ENCODE peak calls at places on chromosomes 5 and 9, in nine cellular contexts. B, U, A, T, X, C, W, V and Z are unnamed samples.
A peak's percentile ranks its signal among the peaks of the same experiment; 100 is the strongest.

GRCh38 chr9:125538092-125538473 is 168.9 kb downstream of the MAPKAP1 start:
- DNase-seq in X (peak; percentile 84), U (no peak), T (peak; percentile 92), W (no peak), A (no peak), V (peak; percentile 95), C (peak; percentile 86), B (peak; percentile 96), Z (peak; percentile 93)

GRCh38 chr9:135399000-135399649 is 80.5 kb upstream of the PPP1R26 start:
- DNase-seq in C (no peak), W (no peak), X (no peak), V (no peak), A (no peak), U (no peak), B (no peak), T (no peak), Z (no peak)

GRCh38 chr5:42927730-42928129 is 112.4 kb downstream of the ANXA2R start:
- DNase-seq in B (no peak), T (no peak), A (no peak), X (no peak), W (no peak), V (no peak), U (no peak), C (no peak), Z (no peak)

GRCh38 chr5:143592648-143593047 is 189.2 kb upstream of the NR3C1 start:
- DNase-seq in A (peak; percentile 83), U (peak; percentile 87), C (peak; percentile 59), T (no peak), B (peak; percentile 48), X (peak; percentile 42), V (peak; percentile 64), W (no peak), Z (no peak)

GRCh38 chr5:118578093-118578492 is 410.3 kb downstream of the DTWD2 start:
- DNase-seq in C (no peak), V (no peak), A (no peak), W (no peak), T (no peak), X (no peak), B (peak; percentile 8), U (no peak), Z (no peak)

GRCh38 chr5:9888517-9888916 is 258.4 kb upstream of the TAS2R1 start:
- DNase-seq in U (no peak), X (no peak), V (peak; percentile 96), A (no peak), B (peak; percentile 91), W (no peak), C (peak; percentile 92), T (peak; percentile 43), Z (peak; percentile 74)

GRCh38 chr5:78286288-78286687 is 8.2 kb downstream of the AP3B1 start:
- DNase-seq in V (no peak), U (no peak), C (no peak), W (no peak), B (no peak), X (no peak), A (no peak), T (no peak), Z (no peak)

GRCh38 chr5:135008556-135008955 is 25.5 kb downstream of the PITX1 start:
- DNase-seq in A (no peak), V (no peak), T (no peak), X (no peak), W (no peak), C (no peak), U (no peak), B (no peak), Z (no peak)

GRCh38 chr5:1118738-1119137 is 6.9 kb upstream of the SLC12A7 start:
- DNase-seq in W (no peak), C (no peak), A (peak; percentile 43), X (no peak), V (no peak), B (no peak), U (no peak), T (no peak), Z (no peak)

GRCh38 chr5:177349762-177350161 is 1.7 kb downstream of the LMAN2 start:
- DNase-seq in A (no peak), X (no peak), T (no peak), C (no peak), V (no peak), W (no peak), U (no peak), B (no peak), Z (no peak)

GRCh38 chr5:177351392-177352329 is at the start of gene LMAN2:
- DNase-seq in V (peak; percentile 96), W (peak; percentile 96), B (peak; percentile 98), C (peak; percentile 97), U (peak; percentile 98), X (peak; percentile 97), T (peak; percentile 97), A (peak; percentile 96), Z (peak; percentile 98)

GRCh38 chr5:177350776-177351391 is 584 bp downstream of the LMAN2 start:
- DNase-seq in X (no peak), T (no peak), A (no peak), U (no peak), C (no peak), B (peak; percentile 35), W (no peak), V (no peak), Z (peak; percentile 21)

GRCh38 chr5:177347699-177348098 is 3.8 kb downstream of the LMAN2 start:
- DNase-seq in U (no peak), X (no peak), T (no peak), C (no peak), B (no peak), A (no peak), V (no peak), W (no peak), Z (no peak)

DNA sequence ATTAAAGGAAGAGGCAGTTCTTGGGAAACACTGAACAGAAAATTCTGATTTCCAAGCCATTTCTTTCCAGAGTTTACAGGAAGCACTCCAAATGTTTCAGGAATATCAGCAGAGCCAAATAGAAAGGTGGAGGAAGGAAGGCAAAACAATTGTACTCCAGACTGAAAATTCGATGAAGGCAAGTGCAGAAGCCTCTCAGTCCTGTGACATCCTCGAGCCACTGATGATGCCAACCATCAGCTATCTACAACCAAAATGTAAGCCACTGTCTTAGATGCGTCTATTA is 2.2 kb downstream of the LMAN2 start:
- DNase-seq in X (no peak), B (no peak), U (no peak), C (no peak), V (no peak), A (no peak), W (no peak), T (no peak), Z (no peak)
- H3K36me3 ChIP-seq in X (peaks cover 2% of the 10 kb centered on the region), B (no peaks in the 10 kb centered on the region), U (peaks cover 7% of the 10 kb centered on the region), C (peaks cover 16% of the 10 kb centered on the region), V (peaks cover 7% of the 10 kb centered on the region), A (peaks cover 41% of the 10 kb centered on the region), W (peaks cover 4% of the 10 kb centered on the region), T (peaks cover 4% of the 10 kb centered on the region), Z (peaks cover 10% of the 10 kb centered on the region)

GRCh38 chr9:90914868-90915483 is 113.4 kb downstream of the SYK start:
- DNase-seq in W (peak; percentile 86), X (peak; percentile 62), B (peak; percentile 84), A (peak; percentile 67), T (peak; percentile 74), U (peak; percentile 91), V (peak; percentile 76), C (peak; percentile 75), Z (peak; percentile 86)
- H3K9ac ChIP-seq in W (no peak overlapping the region), X (no peak overlapping the region), B (no peak overlapping the region), A (no peak overlapping the region), T (no peak overlapping the region), U (no peak overlapping the region), V (no peak overlapping the region), C (peak overlapping the region; percentile 49), Z (peak overlapping the region; percentile 48)

GRCh38 chr5:127517480-127518318 is at the start of gene PRRC1:
- DNase-seq in A (peak; percentile 82), B (peak; percentile 96), V (peak; percentile 81), X (peak; percentile 81), C (peak; percentile 87), U (peak; percentile 92), W (peak; percentile 93), T (peak; percentile 77), Z (peak; percentile 91)

GRCh38 chr5:127521138-127521770 is 3.8 kb downstream of the PRRC1 start:
- DNase-seq in T (no peak), A (no peak), V (no peak), U (no peak), B (no peak), W (no peak), C (no peak), X (no peak), Z (no peak)

GRCh38 chr5:127517110-127517479 is 345 bp upstream of the PRRC1 start:
- DNase-seq in T (no peak), W (no peak), U (no peak), B (no peak), X (no peak), V (peak; percentile 23), C (no peak), A (no peak), Z (no peak)

GRCh38 chr5:127518319-127518621 is 830 bp downstream of the PRRC1 start:
- DNase-seq in W (no peak), T (peak; percentile 60), U (peak; percentile 90), A (no peak), C (peak; percentile 72), X (no peak), B (no peak), V (peak; percentile 57), Z (no peak)

DNA sequence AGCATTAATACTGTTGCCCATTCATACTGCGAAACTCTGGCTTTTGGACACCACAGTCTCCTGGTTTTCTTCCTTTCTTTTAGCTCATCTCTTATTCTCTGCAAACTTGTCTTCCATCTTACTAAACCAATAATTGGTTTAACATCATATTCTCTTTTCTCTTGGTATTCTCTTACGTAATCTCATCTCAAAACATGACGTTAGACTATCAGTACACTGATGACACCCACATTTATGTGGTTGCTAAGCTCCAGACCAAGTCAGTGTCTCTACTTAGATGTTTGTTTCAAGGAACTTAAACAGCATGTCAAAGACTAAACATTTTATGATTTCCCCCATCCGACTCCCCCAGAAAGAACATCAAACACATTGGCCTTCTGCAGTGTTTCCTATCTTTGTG is 2.1 kb downstream of the PRRC1 start:
- DNase-seq in C (peak; percentile 56), V (peak; percentile 30), U (no peak), A (no peak), T (no peak), W (no peak), B (peak; percentile 43), X (no peak), Z (no peak)
- H3K4me3 ChIP-seq in C (no peak overlapping the region), V (no peak overlapping the region), U (no peak overlapping the region), A (no peak overlapping the region), T (peak overlapping the region; percentile 97), W (peak overlapping the region; percentile 86), B (peak overlapping the region; percentile 90), X (no peak overlapping the region), Z (peak overlapping the region; percentile 93)

DNA sequence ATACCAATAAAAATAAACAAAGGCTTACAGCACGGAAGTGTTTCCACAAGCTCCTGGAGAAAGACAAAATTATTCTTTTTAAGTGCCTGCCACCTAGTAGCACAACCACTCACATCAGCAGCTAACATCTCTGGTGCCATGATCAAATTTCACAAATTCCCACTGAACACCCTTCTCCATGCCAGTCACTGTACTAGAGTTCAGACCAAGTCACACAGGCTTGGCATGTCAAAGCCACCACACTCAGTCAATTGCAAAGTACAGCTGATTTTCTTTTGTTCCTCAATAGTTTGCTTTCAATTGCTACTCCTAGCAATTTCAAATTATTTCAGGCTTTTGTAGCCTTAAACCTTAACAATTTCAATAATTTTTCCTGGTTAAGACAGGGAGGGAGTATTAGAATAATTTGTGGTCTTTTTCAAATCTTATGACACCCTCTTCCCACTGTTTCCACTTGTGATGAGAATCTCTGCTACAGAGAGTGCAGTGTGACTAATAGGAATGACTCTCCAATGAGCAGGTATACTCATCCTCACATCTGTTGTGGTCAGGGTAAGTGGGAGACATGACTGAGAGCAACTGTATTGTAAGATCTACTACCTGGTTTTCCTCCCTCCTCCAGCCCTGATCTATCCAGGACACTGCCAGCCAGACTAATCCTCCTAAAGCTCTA is 46.2 kb downstream of the RNF145 start:
- DNase-seq in X (no peak), C (peak; percentile 77), W (no peak), U (no peak), A (no peak), T (peak; percentile 97), V (peak; percentile 94), B (peak; percentile 90), Z (no peak)
- H3K36me3 ChIP-seq in X (peaks cover 12% of the 10 kb centered on the region), C (peaks cover 8% of the 10 kb centered on the region), W (peaks cover 14% of the 10 kb centered on the region), U (peaks cover 44% of the 10 kb centered on the region), A (peaks cover 69% of the 10 kb centered on the region), T (peaks cover 33% of the 10 kb centered on the region), V (peaks cover 31% of the 10 kb centered on the region), B (peaks cover 40% of the 10 kb centered on the region), Z (peaks cover 52% of the 10 kb centered on the region)